ENCODE peak calls at places on chromosomes 4 and X, in nine cellular contexts. M is OCI-LY7; A is amniotic epithelial cell; Z is pancreas; W is activated CD4-positive, alpha-beta T cell treated with anti-CD3 and anti-CD28 coated beads, Interleukin-2, amount 50 U/mL, for 24 hours; E is HS-5; B is heart right ventricle; H is hippocampal formation; I is IMR-90. C is an unnamed sample.
A peak's percentile ranks its signal among the peaks of the same experiment; 100 is the strongest.

GRCh38 chrX:108415146-108415545 is 23.1 kb downstream of the COL4A6 start:
- DNase-seq in A (no peak), M (no peak), H (no peak), W (no peak), B (no peak), I (no peak), E (no peak), Z (no peak), C (no peak)

GRCh38 chrX:106397788-106398538 is 213.8 kb upstream of the RADX start:
- DNase-seq in Z (no peak), I (no peak), H (no peak), M (peak; percentile 7), B (no peak), E (no peak), A (no peak), W (no peak), C (peak; percentile 53)

GRCh38 chr4:78057135-78057599 is at the start of gene FRAS1:
- DNase-seq in H (no peak), Z (peak; percentile 33), I (no peak), B (peak; percentile 38), A (no peak), W (no peak), M (peak; percentile 72), E (no peak), C (peak; percentile 26)

GRCh38 chr4:64781737-64782326 is 372.6 kb upstream of the TECRL start:
- DNase-seq in Z (no peak), M (peak; percentile 8), I (peak; percentile 10), W (no peak), E (peak; percentile 32), A (peak; percentile 26), B (no peak), H (no peak), C (peak; percentile 53)

GRCh38 chrX:106957856-106958255 is 37.7 kb downstream of the CLDN2 start:
- DNase-seq in W (no peak), M (no peak), E (no peak), Z (no peak), B (no peak), I (peak; percentile 3), H (no peak), A (no peak), C (no peak)

GRCh38 chrX:44843318-44843702 is 511 bp upstream of the DUSP21 start:
- DNase-seq in W (no peak), Z (no peak), H (no peak), A (no peak), E (no peak), M (no peak), B (no peak), I (no peak), C (no peak)

GRCh38 chr4:38324861-38325451 is 339.0 kb upstream of the KLF3 start:
- DNase-seq in B (no peak), W (no peak), E (no peak), A (no peak), H (no peak), M (no peak), I (no peak), Z (no peak), C (no peak)

GRCh38 chrX:37380920-37381319 is 31.8 kb downstream of the PRRG1 start:
- DNase-seq in I (peak; percentile 82), Z (peak; percentile 28), B (peak; percentile 13), E (peak; percentile 25), H (no peak), A (peak; percentile 86), W (no peak), M (no peak), C (peak; percentile 87)

GRCh38 chr4:106041294-106042002 is 146.2 kb downstream of the NPNT start:
- DNase-seq in B (no peak), A (no peak), M (no peak), Z (no peak), W (no peak), H (no peak), I (no peak), E (no peak), C (no peak)

GRCh38 chr4:76194325-76194724 is 19.3 kb downstream of the SCARB2 start:
- DNase-seq in E (peak; percentile 89), A (peak; percentile 99), I (peak; percentile 94), H (no peak), B (no peak), M (no peak), W (no peak), Z (no peak), C (peak; percentile 96)

GRCh38 chr4:96102541-96103018 is 262.7 kb downstream of the PDHA2 start:
- DNase-seq in A (peak; percentile 82), B (no peak), M (no peak), I (no peak), E (peak; percentile 22), Z (no peak), H (no peak), W (no peak), C (peak; percentile 75)

GRCh38 chr4:9913846-9914245 is 107.5 kb downstream of the SLC2A9 start:
- DNase-seq in M (no peak), E (no peak), A (no peak), W (no peak), I (no peak), H (no peak), Z (no peak), B (no peak), C (no peak)

GRCh38 chr4:64718091-64718490 is 308.8 kb upstream of the TECRL start:
- DNase-seq in I (no peak), E (peak; percentile 73), Z (no peak), W (no peak), H (no peak), M (no peak), A (peak; percentile 69), B (no peak), C (peak; percentile 1)

GRCh38 chr4:177228599-177228998 is 81.1 kb upstream of the NEIL3 start:
- DNase-seq in W (no peak), Z (no peak), E (no peak), B (no peak), H (no peak), A (no peak), I (no peak), M (no peak), C (no peak)

GRCh38 chrX:12581546-12581945 is 209.7 kb upstream of the PRPS2 start:
- DNase-seq in W (no peak), M (no peak), I (no peak), B (no peak), A (no peak), Z (no peak), E (no peak), H (no peak), C (no peak)

GRCh38 chr4:176404591-176404990 is 84.8 kb downstream of the SPCS3 start:
- DNase-seq in B (no peak), M (no peak), E (no peak), I (peak; percentile 86), Z (no peak), H (no peak), A (peak; percentile 81), W (no peak), C (peak; percentile 73)

GRCh38 chr4:183200453-183200852 is 101.4 kb downstream of the WWC2 start:
- DNase-seq in H (no peak), M (no peak), I (peak; percentile 92), E (peak; percentile 50), Z (peak; percentile 85), W (no peak), B (peak; percentile 22), A (peak; percentile 94), C (peak; percentile 96)

GRCh38 chrX:102976793-102977495 is 39.9 kb downstream of the RAB40AL start:
- DNase-seq in Z (no peak), E (peak; percentile 42), B (no peak), M (no peak), A (no peak), H (no peak), W (no peak), I (peak; percentile 35), C (peak; percentile 7)

GRCh38 chrX:102723456-102723855 is 2.9 kb downstream of the GPRASP3 start:
- DNase-seq in H (no peak), B (no peak), W (no peak), I (no peak), A (no peak), Z (no peak), E (peak; percentile 11), M (no peak), C (no peak)

GRCh38 chr4:81504685-81505598 is 33.2 kb upstream of the RASGEF1B start:
- DNase-seq in W (peak; percentile 20), Z (peak; percentile 59), I (no peak), M (peak; percentile 59), A (no peak), H (peak; percentile 25), E (no peak), B (peak; percentile 60), C (no peak)

C was measured in choroid plexus epithelial cell.